ENCODE peak calls at places on chromosomes 6 and 20, in four cellular contexts. One of them, this sample, is unnamed.

GRCh38 chr6:158686311-158686710 is 36.5 kb downstream of the SYTL3 start:
- DNase-seq in Peyer's patch: no peak
- DNase-seq in IMR-90: no peak
- DNase-seq in NB4: no peak
- DNase-seq in this sample: no peak

GRCh38 chr6:20652276-20652675 is 118.0 kb downstream of the CDKAL1 start:
- DNase-seq in Peyer's patch: no peak
- DNase-seq in IMR-90: no peak
- DNase-seq in NB4: no peak
- DNase-seq in this sample: no peak

GRCh38 chr6:84892666-84893065 is 128.3 kb upstream of the TBX18 start:
- DNase-seq in Peyer's patch: no peak
- DNase-seq in IMR-90: no peak
- DNase-seq in NB4: no peak
- DNase-seq in this sample: peak

GRCh38 chr6:121670511-121670910 is 235.1 kb downstream of the GJA1 start:
- DNase-seq in Peyer's patch: no peak
- DNase-seq in IMR-90: peak
- DNase-seq in NB4: no peak
- DNase-seq in this sample: no peak

GRCh38 chr20:63475209-63475608 is 2.8 kb upstream of the KCNQ2 start:
- DNase-seq in Peyer's patch: no peak
- DNase-seq in IMR-90: peak
- DNase-seq in NB4: peak
- DNase-seq in this sample: peak

GRCh38 chr20:43972051-43972450 is 57.4 kb downstream of the TOX2 start:
- DNase-seq in Peyer's patch: no peak
- DNase-seq in IMR-90: no peak
- DNase-seq in NB4: no peak
- DNase-seq in this sample: no peak

GRCh38 chr6:90100059-90100665 is 196.5 kb downstream of the BACH2 start:
- DNase-seq in Peyer's patch: no peak
- DNase-seq in IMR-90: no peak
- DNase-seq in NB4: no peak
- DNase-seq in this sample: no peak

GRCh38 chr20:23995905-23996666 is 7.5 kb upstream of the GGTLC1 start:
- DNase-seq in Peyer's patch: peak
- DNase-seq in IMR-90: peak
- DNase-seq in NB4: peak
- DNase-seq in this sample: peak

GRCh38 chr20:5171790-5172164 is 45.0 kb downstream of the CDS2 start:
- DNase-seq in Peyer's patch: no peak
- DNase-seq in IMR-90: no peak
- DNase-seq in NB4: no peak
- DNase-seq in this sample: no peak

GRCh38 chr6:47336334-47336733 is 26.6 kb upstream of the TNFRSF21 start:
- DNase-seq in Peyer's patch: no peak
- DNase-seq in IMR-90: no peak
- DNase-seq in NB4: no peak
- DNase-seq in this sample: no peak

GRCh38 chr20:63645218-63645617 is 8.0 kb downstream of the STMN3 start:
- DNase-seq in Peyer's patch: no peak
- DNase-seq in IMR-90: no peak
- DNase-seq in NB4: no peak
- DNase-seq in this sample: no peak

GRCh38 chr6:44522871-44523270 is 135.4 kb downstream of the CDC5L start:
- DNase-seq in Peyer's patch: no peak
- DNase-seq in IMR-90: no peak
- DNase-seq in NB4: peak
- DNase-seq in this sample: no peak

GRCh38 chr20:14360386-14360785 is 23.0 kb upstream of the FLRT3 start:
- DNase-seq in Peyer's patch: no peak
- DNase-seq in IMR-90: peak
- DNase-seq in NB4: no peak
- DNase-seq in this sample: no peak

GRCh38 chr6:8047466-8048292 is 16.5 kb downstream of the BLOC1S5 start:
- DNase-seq in Peyer's patch: no peak
- DNase-seq in IMR-90: peak
- DNase-seq in NB4: no peak
- DNase-seq in this sample: peak

GRCh38 chr20:47319517-47320252 is 36.8 kb downstream of the ZMYND8 start:
- DNase-seq in Peyer's patch: peak
- DNase-seq in IMR-90: peak
- DNase-seq in NB4: peak
- DNase-seq in this sample: peak

GRCh38 chr20:8837396-8837795 is 231.5 kb upstream of the PLCB4 start:
- DNase-seq in Peyer's patch: no peak
- DNase-seq in IMR-90: peak
- DNase-seq in NB4: no peak
- DNase-seq in this sample: peak

GRCh38 chr6:24982231-24982630 is 46.5 kb upstream of the RIPOR2 start:
- DNase-seq in Peyer's patch: no peak
- DNase-seq in IMR-90: peak
- DNase-seq in NB4: no peak
- DNase-seq in this sample: no peak

GRCh38 chr6:66264376-66264775 is 557.4 kb upstream of the EYS start:
- DNase-seq in Peyer's patch: no peak
- DNase-seq in IMR-90: no peak
- DNase-seq in NB4: no peak
- DNase-seq in this sample: no peak

GRCh38 chr6:2875840-2876207 is 27.3 kb downstream of the SERPINB9 start:
- DNase-seq in Peyer's patch: peak
- DNase-seq in IMR-90: no peak
- DNase-seq in NB4: peak
- DNase-seq in this sample: no peak

GRCh38 chr6:1044040-1044836 is 267.7 kb upstream of the FOXQ1 start:
- DNase-seq in Peyer's patch: no peak
- DNase-seq in IMR-90: no peak
- DNase-seq in NB4: no peak
- DNase-seq in this sample: no peak

GRCh38 chr6:150070236-150070860 is 1.4 kb upstream of the ULBP3 start:
- DNase-seq in Peyer's patch: no peak
- DNase-seq in IMR-90: no peak
- DNase-seq in NB4: no peak
- DNase-seq in this sample: no peak

GRCh38 chr6:150068786-150069648 is at the start of gene ULBP3:
- DNase-seq in Peyer's patch: peak
- DNase-seq in IMR-90: peak
- DNase-seq in NB4: no peak
- DNase-seq in this sample: peak

GRCh38 chr6:150065083-150065482 is 3.8 kb downstream of the ULBP3 start:
- DNase-seq in Peyer's patch: no peak
- DNase-seq in IMR-90: no peak
- DNase-seq in NB4: no peak
- DNase-seq in this sample: no peak

GRCh38 chr6:150069707-150070106 is 786 bp upstream of the ULBP3 start:
- DNase-seq in Peyer's patch: no peak
- DNase-seq in IMR-90: no peak
- DNase-seq in NB4: no peak
- DNase-seq in this sample: no peak

DNA sequence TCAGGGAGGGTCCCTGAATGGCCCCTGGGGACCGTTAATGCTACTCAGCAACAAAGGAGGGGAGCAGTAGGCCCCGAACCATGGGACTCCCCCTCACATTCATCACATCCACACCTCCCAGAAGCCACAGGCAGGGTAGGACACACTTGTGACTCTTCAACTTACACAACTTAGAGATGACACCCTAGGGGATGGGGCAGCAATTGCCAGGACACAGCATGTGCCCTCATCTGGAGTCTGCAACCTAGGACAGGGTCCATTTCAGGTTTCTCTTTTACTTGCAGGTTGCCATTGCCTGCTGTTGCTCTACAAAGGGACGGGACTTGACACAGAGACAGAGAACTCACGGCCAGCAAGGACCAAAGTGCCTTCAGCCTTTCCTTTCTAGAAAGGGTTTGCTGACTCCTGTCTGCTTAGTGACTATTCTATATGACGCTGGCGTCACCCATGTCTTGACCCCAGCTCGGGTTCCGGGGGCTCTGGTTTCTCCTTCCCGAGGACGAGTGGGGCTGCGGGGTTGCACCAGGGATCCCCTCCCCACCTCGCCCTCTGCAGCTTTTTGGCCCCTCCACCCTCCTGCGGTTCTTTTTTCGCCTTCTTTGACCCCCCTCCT is 642 bp downstream of the ULBP3 start:
- DNase-seq in Peyer's patch: no peak
- DNase-seq in IMR-90: no peak
- DNase-seq in NB4: no peak
- DNase-seq in this sample: no peak
- H3K4me3 ChIP-seq in Peyer's patch: peak
- H3K4me3 ChIP-seq in IMR-90: peak
- H3K4me3 ChIP-seq in NB4: no peak
- H3K4me3 ChIP-seq in this sample: peak

DNA sequence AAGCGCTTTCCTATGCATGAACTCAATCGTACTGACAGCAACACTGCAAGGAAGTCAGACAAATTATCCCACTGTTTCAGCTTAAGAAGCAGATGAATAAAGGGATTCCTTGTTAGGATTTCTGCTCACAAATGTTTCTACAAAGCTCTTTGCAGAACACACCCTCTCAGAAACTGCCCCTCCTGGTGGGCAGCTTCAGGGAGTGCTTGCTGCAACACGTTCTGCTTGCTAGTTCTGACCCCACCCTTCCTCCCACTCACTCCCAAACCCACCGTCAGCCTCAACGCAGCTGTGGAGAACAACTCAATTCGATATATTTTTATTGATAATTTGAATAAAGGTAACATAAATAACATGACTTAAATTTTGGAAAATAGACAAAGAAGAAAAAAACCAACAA is 250.8 kb upstream of the PRDM1 start:
- DNase-seq in Peyer's patch: no peak
- DNase-seq in IMR-90: peak
- DNase-seq in NB4: peak
- DNase-seq in this sample: peak
- TF ChIP-seq CTCF in Peyer's patch: no peak
- TF ChIP-seq CTCF in IMR-90: peak
- TF ChIP-seq CTCF in NB4: peak
- TF ChIP-seq CTCF in this sample: peak

DNA sequence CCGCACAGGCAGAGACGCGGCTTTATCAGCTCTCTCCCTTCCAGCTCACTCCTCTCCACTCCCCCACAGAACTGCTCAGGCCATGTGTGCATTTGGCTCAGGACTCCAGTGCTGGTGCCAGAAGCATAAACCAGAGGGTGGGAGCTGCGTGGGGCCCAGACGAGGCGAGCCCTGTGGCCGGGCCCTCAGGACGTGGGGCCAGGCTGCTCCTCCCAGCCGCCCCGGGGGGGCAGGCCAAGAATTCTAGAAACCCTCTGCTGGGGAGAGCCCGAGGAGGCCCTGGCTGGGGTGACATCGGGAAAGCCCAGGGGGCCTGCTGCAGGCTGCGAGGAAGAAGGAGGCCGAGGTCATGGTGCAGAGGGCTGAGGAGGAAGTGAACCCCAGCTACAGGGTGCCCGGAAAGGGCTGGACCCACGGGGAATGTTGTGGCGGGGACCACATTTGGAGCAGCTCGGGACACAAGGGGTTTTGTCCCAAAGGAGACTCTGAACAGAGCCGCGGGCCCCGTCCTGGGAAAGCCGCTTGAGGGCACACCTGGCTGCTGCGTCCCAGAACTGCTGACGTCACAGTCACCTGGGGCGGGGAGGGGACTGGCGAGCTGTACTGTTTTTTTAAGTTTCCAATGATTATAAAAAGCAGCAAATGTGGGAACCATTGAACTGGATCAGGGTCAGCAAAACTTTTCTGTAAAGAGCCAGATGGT is 107.1 kb downstream of the BANF2 start:
- DNase-seq in Peyer's patch: no peak
- DNase-seq in IMR-90: peak
- DNase-seq in NB4: no peak
- DNase-seq in this sample: peak
- H3K4me3 ChIP-seq in Peyer's patch: no peak
- H3K4me3 ChIP-seq in IMR-90: no peak
- H3K4me3 ChIP-seq in NB4: no peak
- H3K4me3 ChIP-seq in this sample: no peak

DNA sequence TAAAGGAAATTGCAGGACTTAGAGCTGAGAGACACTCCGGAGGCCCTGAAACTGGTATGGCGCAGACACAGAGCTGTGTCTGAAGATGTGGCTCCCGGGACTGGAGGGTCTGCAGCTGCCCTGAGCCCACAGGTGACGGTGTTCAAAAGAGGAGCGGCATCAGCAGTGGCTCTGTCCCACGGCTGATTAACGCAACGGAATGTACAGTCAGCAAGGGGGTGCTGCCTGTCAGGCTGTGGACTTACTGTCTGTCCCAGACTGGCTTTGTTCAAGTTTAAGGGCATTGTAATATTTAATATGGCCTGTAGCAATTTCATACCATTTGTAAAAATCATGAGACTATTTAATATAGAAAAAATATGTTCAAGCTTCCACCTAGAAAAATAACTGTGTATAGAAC is 228.0 kb upstream of the TAB2 start:
- DNase-seq in Peyer's patch: no peak
- DNase-seq in IMR-90: no peak
- DNase-seq in NB4: peak
- DNase-seq in this sample: no peak
- TF ChIP-seq CTCF in Peyer's patch: no peak
- TF ChIP-seq CTCF in IMR-90: no peak
- TF ChIP-seq CTCF in NB4: no peak
- TF ChIP-seq CTCF in this sample: no peak

DNA sequence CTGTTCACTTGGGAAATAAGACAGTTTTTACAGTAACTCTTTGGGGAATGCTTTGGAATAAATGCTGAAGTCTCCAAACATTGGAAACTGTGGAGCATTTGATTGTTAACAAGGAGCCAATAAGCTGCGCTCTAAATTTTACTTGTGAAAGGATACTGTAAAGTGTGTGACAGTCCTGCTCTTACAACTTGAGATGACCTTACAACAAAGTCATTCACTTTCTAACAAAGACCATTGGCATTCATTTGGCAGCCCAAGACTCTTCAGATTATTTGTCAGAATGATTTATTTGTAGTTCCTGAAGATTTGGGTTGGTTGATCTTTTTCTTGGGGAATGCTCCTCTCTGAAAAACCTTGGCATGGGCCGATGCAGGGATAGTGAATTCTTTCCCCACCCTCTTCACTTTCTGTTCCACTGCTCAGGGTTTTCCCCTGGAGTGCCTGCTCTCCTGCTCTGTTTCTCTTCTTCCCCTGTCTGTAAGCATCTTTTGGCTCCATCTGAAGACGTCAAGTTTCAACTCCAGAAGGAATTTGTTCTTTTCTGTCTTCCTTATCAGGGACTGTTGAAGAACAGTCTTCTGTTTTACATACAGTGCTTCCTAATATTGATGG is 116.4 kb downstream of the AKAP7 start:
- DNase-seq in Peyer's patch: no peak
- DNase-seq in IMR-90: no peak
- DNase-seq in NB4: no peak
- DNase-seq in this sample: no peak
- H3K4me3 ChIP-seq in Peyer's patch: no peak
- H3K4me3 ChIP-seq in IMR-90: no peak
- H3K4me3 ChIP-seq in NB4: no peak
- H3K4me3 ChIP-seq in this sample: no peak

GRCh38 chr20:31712112-31712553 is 10.5 kb downstream of the BCL2L1 start:
- DNase-seq in Peyer's patch: peak
- DNase-seq in IMR-90: no peak
- DNase-seq in NB4: no peak
- DNase-seq in this sample: no peak
- TF ChIP-seq CTCF in Peyer's patch: no peak
- TF ChIP-seq CTCF in IMR-90: no peak
- TF ChIP-seq CTCF in NB4: no peak
- TF ChIP-seq CTCF in this sample: no peak

This sample was measured in fibroblast of villous mesenchyme.